ENCODE peak calls at places on chromosome 17, in six cellular contexts. T is fibroblast of villous mesenchyme, F is HFF-Myc, S is bronchial epithelial cell, L is astrocyte of the spinal cord, O is kidney. R is an unnamed sample.

GRCh38 chr17:40862985-40863733 is 3.9 kb downstream of the KRT12 start:
- DNase-seq in T (no peak), L (no peak), F (no peak), S (no peak), O (no peak), R (no peak)

GRCh38 chr17:28576758-28577465 is at the start of gene ALDOC:
- DNase-seq in S (peak), L (peak), O (peak), T (peak), F (peak), R (peak)

GRCh38 chr17:76612977-76613851 is 27.6 kb upstream of the ST6GALNAC2 start:
- DNase-seq in S (peak), F (no peak), O (no peak), T (no peak), L (no peak), R (no peak)

GRCh38 chr17:2218426-2218825 is 85.2 kb downstream of the SMG6 start:
- DNase-seq in T (no peak), F (no peak), L (no peak), S (peak), O (no peak), R (no peak)

GRCh38 chr17:66347661-66348604 is 45.5 kb downstream of the PRKCA start:
- DNase-seq in T (peak), O (no peak), S (peak), F (no peak), L (peak), R (no peak)

GRCh38 chr17:67027031-67027628 is 17.2 kb upstream of the CACNG1 start:
- DNase-seq in T (no peak), L (no peak), O (peak), F (no peak), S (peak), R (no peak)

GRCh38 chr17:39069114-39069756 is 82.2 kb downstream of the PLXDC1 start:
- DNase-seq in S (peak), T (peak), L (peak), O (no peak), F (no peak), R (no peak)

GRCh38 chr17:20944014-20944905 is 98.6 kb downstream of the USP22 start:
- DNase-seq in F (no peak), S (peak), O (no peak), T (no peak), L (no peak), R (no peak)

GRCh38 chr17:62807812-62808575 is at the start of gene MARCHF10:
- DNase-seq in L (no peak), S (no peak), O (peak), F (no peak), T (no peak), R (no peak)

GRCh38 chr17:33267279-33267790 is 25.8 kb downstream of the ASIC2 start:
- DNase-seq in S (peak), F (no peak), T (peak), O (no peak), L (peak), R (peak)

GRCh38 chr17:50272711-50273653 is 1.3 kb upstream of the TMEM92 start:
- DNase-seq in L (peak), S (no peak), T (peak), F (no peak), O (peak), R (no peak)

GRCh38 chr17:46984341-46984740 is 5.3 kb upstream of the RPRML start:
- DNase-seq in F (no peak), S (no peak), T (no peak), L (no peak), O (peak), R (no peak)

GRCh38 chr17:77308768-77309726 is 168.3 kb downstream of the SEC14L1 start:
- DNase-seq in F (no peak), T (peak), O (peak), L (peak), S (no peak), R (no peak)

GRCh38 chr17:42363767-42364585 is 24.3 kb downstream of the STAT3 start:
- DNase-seq in S (no peak), F (no peak), O (no peak), L (peak), T (no peak), R (no peak)

GRCh38 chr17:46822388-46822921 is 4.0 kb upstream of the WNT3 start:
- DNase-seq in O (no peak), T (no peak), S (no peak), L (no peak), F (no peak), R (no peak)

GRCh38 chr17:80663783-80664206 is 119.2 kb downstream of the RPTOR start:
- DNase-seq in T (peak), F (no peak), S (no peak), L (no peak), O (no peak), R (no peak)

GRCh38 chr17:61106354-61106753 is 293.3 kb upstream of the TBX2 start:
- DNase-seq in S (no peak), O (no peak), F (no peak), L (no peak), T (no peak), R (no peak)
- TF ChIP-seq CTCF in S (no peak), O (no peak), F (no peak), L (no peak), T (no peak), R (no peak)

DNA sequence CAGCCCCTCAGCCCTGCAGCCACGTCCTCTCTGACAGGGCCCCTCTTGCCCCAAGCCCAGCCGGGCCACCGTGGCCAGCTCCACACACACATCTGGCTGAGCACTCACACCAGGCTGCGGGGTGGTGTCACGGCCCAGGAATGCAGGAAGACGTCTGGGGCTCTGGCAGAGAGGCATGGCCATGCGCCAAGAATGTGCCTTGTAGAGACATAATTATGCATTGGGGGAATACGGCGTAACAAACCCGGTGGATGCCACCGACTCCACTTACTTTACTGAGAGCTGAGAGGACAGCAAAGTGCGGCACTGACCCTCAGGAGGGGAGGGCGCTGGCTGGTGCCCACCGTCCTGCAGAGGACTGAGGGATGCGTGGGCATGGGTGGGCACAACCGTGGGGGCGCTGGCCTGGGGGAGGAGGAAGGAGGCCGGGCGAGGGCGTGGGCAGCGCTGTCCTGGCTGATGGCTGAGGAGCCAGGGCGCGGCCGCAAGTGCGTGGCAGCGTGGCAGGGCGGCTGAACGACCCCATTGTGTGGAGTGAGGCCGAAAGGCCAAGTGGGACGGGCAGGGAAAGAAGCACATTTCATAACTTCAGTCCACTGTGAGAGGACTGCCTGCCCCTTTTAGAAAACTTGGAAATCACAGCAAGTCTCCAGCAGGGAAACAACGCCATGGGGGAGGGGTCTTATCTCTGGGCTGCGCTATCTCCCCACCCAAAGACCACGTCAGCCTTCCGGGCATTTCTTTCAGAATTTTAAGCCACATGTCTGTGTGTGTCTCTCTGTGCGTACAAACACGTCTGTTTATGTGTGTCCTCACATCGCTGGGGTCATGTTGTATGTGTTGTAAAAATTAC is 30.6 kb downstream of the METRNL start:
- DNase-seq in S (peak), L (peak), T (peak), F (peak), O (peak), R (peak)
- H3K4me3 ChIP-seq in S (peak), L (no peak), T (peak), F (peak), O (peak), R (peak)

DNA sequence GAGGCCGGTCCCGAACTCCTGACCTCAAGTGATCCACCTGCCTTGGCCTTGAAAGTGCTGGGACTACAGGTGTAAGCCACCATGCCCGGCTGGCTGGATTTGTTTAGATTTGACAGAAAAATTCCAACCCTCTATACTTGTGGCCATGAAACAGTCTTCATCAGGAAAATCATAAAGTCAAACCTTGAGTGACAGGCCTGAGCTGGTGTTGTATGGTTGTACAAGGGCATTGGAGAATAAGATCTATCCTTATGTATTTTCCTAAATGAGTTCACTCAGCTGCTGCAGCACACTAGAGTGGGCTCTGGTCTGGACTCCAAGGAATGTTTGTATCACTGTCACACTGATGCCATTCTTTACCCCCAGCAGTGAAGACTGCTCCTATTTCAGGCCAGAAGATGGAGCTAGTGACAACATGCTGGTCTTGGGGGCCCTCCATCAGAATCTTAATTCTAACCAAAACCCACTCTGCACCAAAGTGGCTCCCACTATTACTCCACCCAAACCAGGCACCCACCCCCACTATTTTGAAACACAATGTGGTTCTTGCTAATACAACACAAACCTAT is 27.4 kb downstream of the SNX11 start:
- DNase-seq in T (no peak), O (no peak), L (no peak), S (no peak), F (no peak), R (no peak)
- TF ChIP-seq CTCF in T (peak), O (no peak), L (peak), S (peak), F (no peak), R (peak)

GRCh38 chr17:78384479-78385175 is 6.2 kb downstream of the PGS1 start:
- DNase-seq in L (no peak), F (no peak), S (no peak), O (no peak), T (no peak), R (no peak)

GRCh38 chr17:78380370-78380769 is 1.9 kb downstream of the PGS1 start:
- DNase-seq in F (no peak), S (no peak), L (no peak), T (no peak), O (no peak), R (no peak)

GRCh38 chr17:78381601-78382168 is 3.2 kb downstream of the PGS1 start:
- DNase-seq in L (peak), S (peak), F (no peak), T (peak), O (no peak), R (no peak)

GRCh38 chr17:78387982-78388941 is 9.8 kb downstream of the PGS1 start:
- DNase-seq in O (no peak), T (peak), F (no peak), S (no peak), L (peak), R (no peak)

GRCh38 chr17:78383725-78384471 is 5.4 kb downstream of the PGS1 start:
- DNase-seq in L (peak), O (peak), F (no peak), T (peak), S (peak), R (peak)
- H3K4me3 ChIP-seq in L (no peak), O (no peak), F (no peak), T (no peak), S (no peak), R (peak)

DNA sequence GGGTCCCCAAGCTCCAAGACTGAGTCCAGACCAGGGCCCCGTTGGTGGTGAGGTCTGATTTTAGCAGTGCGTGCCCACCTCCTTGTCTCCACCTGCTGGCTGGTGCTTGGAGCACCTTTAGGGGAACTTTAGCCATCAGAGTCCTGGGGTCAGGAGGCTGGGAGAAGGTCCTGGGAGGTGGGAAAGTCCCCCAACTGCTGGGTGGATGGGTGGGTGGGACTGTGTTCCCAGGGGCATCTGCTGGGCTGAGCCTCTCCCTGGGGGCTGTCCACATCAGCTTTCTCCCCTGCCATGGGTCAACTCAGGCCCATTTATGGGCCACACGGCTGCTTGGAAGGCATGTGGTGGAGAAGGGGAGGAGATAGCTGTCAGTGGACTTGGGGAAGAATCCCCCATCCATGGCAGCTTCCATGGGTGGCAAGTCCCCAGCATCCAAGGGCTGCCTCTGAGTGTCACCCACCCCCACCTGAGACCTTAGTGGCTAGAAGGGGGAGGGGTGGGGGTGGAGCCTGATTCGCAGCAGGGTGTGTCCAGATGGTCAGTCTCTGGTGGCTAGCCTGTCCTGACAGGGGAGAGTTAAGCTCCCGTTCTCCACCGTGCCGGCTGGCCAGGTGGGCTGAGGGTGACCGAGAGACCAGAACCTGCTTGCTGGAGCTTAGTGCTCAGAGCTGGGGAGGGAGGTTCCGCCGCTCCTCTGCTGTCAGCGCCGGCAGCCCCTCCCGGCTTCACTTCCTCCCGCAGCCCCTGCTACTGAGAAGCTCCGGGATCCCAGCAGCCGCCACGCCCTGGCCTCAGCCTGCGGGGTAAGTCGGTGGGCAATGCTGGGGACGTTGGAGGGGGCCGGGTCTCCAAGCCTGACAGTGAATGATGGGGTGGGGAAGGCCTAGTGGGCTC is at the start of gene TRPV2:
- DNase-seq in O (no peak), F (no peak), L (no peak), T (peak), S (no peak), R (no peak)
- TF ChIP-seq CTCF in O (peak), F (peak), L (no peak), T (peak), S (peak), R (peak)

GRCh38 chr17:45145035-45145389 is 3.3 kb upstream of the HEXIM1 start:
- DNase-seq in S (no peak), L (no peak), O (peak), F (no peak), T (no peak), R (no peak)
- H3K4me3 ChIP-seq in S (peak), L (no peak), O (no peak), F (no peak), T (no peak), R (no peak)